ENCODE peak calls at places on chromosomes 11 and 22, in four cellular contexts. F is activated effector memory CD4-positive, alpha-beta T cell treated with Interleukin-2 at 50 U/mL for 16 hours; C is upper lobe of right lung; A is osteocyte. T is an unnamed sample.

GRCh38 chr11:1192741-1193325 is 30.0 kb upstream of the MUC5B start:
- DNase-seq in F (no peak), C (no peak), A (peak), T (no peak)

GRCh38 chr22:43639228-43639948 is 172.7 kb downstream of the EFCAB6 start:
- DNase-seq in F (no peak), C (no peak), A (no peak), T (no peak)

GRCh38 chr11:66559141-66559861 is 9.1 kb downstream of the CTSF start:
- DNase-seq in F (no peak), C (no peak), A (no peak), T (no peak)

GRCh38 chr11:76655466-76656086 is 15.0 kb downstream of the LRRC32 start:
- DNase-seq in F (no peak), C (no peak), A (no peak), T (peak)

GRCh38 chr22:48456449-48456848 is 1371.2 kb downstream of the BRD1 start:
- DNase-seq in F (no peak), C (no peak), A (no peak), T (no peak)

GRCh38 chr11:103344886-103345285 is 235.7 kb downstream of the DYNC2H1 start:
- DNase-seq in F (no peak), C (no peak), A (no peak), T (no peak)

GRCh38 chr11:15972838-15973237 is 383.5 kb downstream of the SOX6 start:
- DNase-seq in F (no peak), C (no peak), A (no peak), T (no peak)

GRCh38 chr11:106493751-106494150 is 416.3 kb downstream of the AASDHPPT start:
- DNase-seq in F (no peak), C (no peak), A (no peak), T (no peak)

GRCh38 chr22:38088723-38089473 is 4.9 kb upstream of the SLC16A8 start:
- DNase-seq in F (no peak), C (no peak), A (no peak), T (no peak)

GRCh38 chr11:73404048-73404447 is 27.8 kb downstream of the RELT start:
- DNase-seq in F (no peak), C (no peak), A (no peak), T (no peak)

GRCh38 chr22:41931701-41932269 is 5.2 kb upstream of the TNFRSF13C start:
- DNase-seq in F (no peak), C (no peak), A (no peak), T (peak)

GRCh38 chr22:17945851-17946690 is 78.3 kb downstream of the MICAL3 start:
- DNase-seq in F (no peak), C (no peak), A (no peak), T (no peak)

GRCh38 chr11:72641900-72642814 is 32.1 kb downstream of the PDE2A start:
- DNase-seq in F (no peak), C (peak), A (no peak), T (peak)

GRCh38 chr22:48098243-48098935 is 1335.9 kb downstream of the TBC1D22A start:
- DNase-seq in F (no peak), C (no peak), A (no peak), T (no peak)

GRCh38 chr11:76768091-76769047 is 14.8 kb upstream of the TSKU start:
- DNase-seq in F (peak), C (peak), A (no peak), T (no peak)